ENCODE peak calls at places on chromosomes 13 and 19, in five cellular contexts. B, A, N, J and Q are unnamed samples.

GRCh38 chr13:35994131-35994966 is 136.8 kb downstream of the DCLK1 start:
- DNase-seq in J (no peak), N (no peak), B (no peak), A (no peak), Q (no peak)

GRCh38 chr19:55353356-55353802 is 1.1 kb downstream of the COX6B2 start:
- DNase-seq in J (no peak), B (no peak), A (no peak), N (no peak), Q (no peak)

GRCh38 chr19:8127311-8127710 is 22.1 kb downstream of the FBN3 start:
- DNase-seq in J (no peak), N (no peak), A (no peak), B (no peak), Q (no peak)

GRCh38 chr13:35485451-35485850 is 9.0 kb upstream of the MAB21L1 start:
- DNase-seq in A (no peak), B (no peak), N (no peak), J (no peak), Q (no peak)

GRCh38 chr13:92463134-92463533 is 763.5 kb upstream of the GPC6 start:
- DNase-seq in B (no peak), A (no peak), J (no peak), N (no peak), Q (no peak)

GRCh38 chr19:27774337-27774736 is 1438.6 kb downstream of the UQCRFS1 start:
- DNase-seq in J (peak; percentile 37), N (no peak), A (no peak), B (peak; percentile 42), Q (no peak)

GRCh38 chr19:1685046-1685445 is 32.6 kb upstream of the TCF3 start:
- DNase-seq in N (no peak), J (no peak), B (no peak), A (no peak), Q (no peak)

GRCh38 chr13:24605923-24606372 is 74.3 kb upstream of the ATP12A start:
- DNase-seq in A (no peak), J (no peak), B (no peak), N (no peak), Q (no peak)

GRCh38 chr13:74115138-74115537 is 19.1 kb downstream of the KLF12 start:
- DNase-seq in J (no peak), A (no peak), B (no peak), N (no peak), Q (no peak)

GRCh38 chr13:42544246-42544915 is 29.6 kb upstream of the TNFSF11 start:
- DNase-seq in A (no peak), N (no peak), J (no peak), B (no peak), Q (no peak)

GRCh38 chr19:11881151-11881800 is 6.3 kb upstream of the ZNF69 start:
- DNase-seq in A (peak; percentile 57), J (peak; percentile 78), B (peak; percentile 58), N (peak; percentile 76), Q (peak; percentile 84)

GRCh38 chr13:101757446-101758039 is 305.1 kb downstream of the ITGBL1 start:
- DNase-seq in A (no peak), J (peak; percentile 40), N (no peak), B (no peak), Q (no peak)

GRCh38 chr19:13781547-13781946 is 7.3 kb downstream of the C19orf53 start:
- DNase-seq in A (no peak), B (peak; percentile 76), N (peak; percentile 62), J (no peak), Q (no peak)

GRCh38 chr19:48469056-48469881 is at the start of gene CYTH2:
- DNase-seq in N (peak; percentile 100), J (peak; percentile 99), A (peak; percentile 98), B (peak; percentile 96), Q (peak; percentile 100)

GRCh38 chr13:113404723-113405471 is 41.0 kb upstream of the GRTP1 start:
- DNase-seq in B (no peak), A (no peak), N (no peak), J (no peak), Q (peak; percentile 27)

GRCh38 chr19:41546386-41546789 is 29.6 kb upstream of the CEACAM21 start:
- DNase-seq in A (no peak), N (no peak), J (peak; percentile 69), B (no peak), Q (peak; percentile 72)

GRCh38 chr19:19490247-19490968 is 24.9 kb downstream of the TSSK6 start:
- DNase-seq in N (peak; percentile 79), B (peak; percentile 71), A (peak; percentile 71), J (peak; percentile 85), Q (peak; percentile 81)

GRCh38 chr13:80888421-80888820 is 547.5 kb upstream of the SPRY2 start:
- DNase-seq in A (no peak), B (peak; percentile 16), N (no peak), J (no peak), Q (no peak)

GRCh38 chr19:12996542-12997094 is 1.3 kb downstream of the NFIX start:
- DNase-seq in B (peak; percentile 69), J (no peak), A (no peak), N (peak; percentile 62), Q (no peak)

GRCh38 chr13:113731192-113732175 is 27.5 kb upstream of the TMEM255B start:
- DNase-seq in A (no peak), B (no peak), J (no peak), N (no peak), Q (no peak)

GRCh38 chr19:45451181-45451849 is 16.5 kb upstream of the FOSB start:
- DNase-seq in A (no peak), N (peak; percentile 33), J (peak; percentile 77), B (no peak), Q (peak; percentile 68)

GRCh38 chr13:42495256-42495655 is 78.7 kb upstream of the TNFSF11 start:
- DNase-seq in A (no peak), N (no peak), B (no peak), J (no peak), Q (no peak)

GRCh38 chr13:49584771-49585182 is 581 bp downstream of the RCBTB1 start:
- DNase-seq in A (no peak), J (peak; percentile 22), B (no peak), N (no peak), Q (no peak)

GRCh38 chr19:48325265-48325910 is at the start of gene EMP3:
- DNase-seq in B (peak; percentile 73), N (peak; percentile 69), J (peak; percentile 87), A (no peak), Q (peak; percentile 69)

GRCh38 chr13:110726726-110727125 is 13.2 kb downstream of the ING1 start:
- DNase-seq in J (peak; percentile 44), B (no peak), A (no peak), N (no peak), Q (peak; percentile 71)

GRCh38 chr19:10452726-10453620 is 32.6 kb downstream of the PDE4A start:
- DNase-seq in N (no peak), A (no peak), J (no peak), B (no peak), Q (no peak)

GRCh38 chr19:38003427-38004099 is 96.6 kb downstream of the SIPA1L3 start:
- DNase-seq in J (peak; percentile 45), B (no peak), N (peak; percentile 77), A (no peak), Q (peak; percentile 50)

GRCh38 chr19:47863514-47863936 is 4.5 kb downstream of the TPRX2 start:
- DNase-seq in B (peak; percentile 93), J (peak; percentile 74), N (peak; percentile 83), A (peak; percentile 96), Q (peak; percentile 51)

GRCh38 chr13:60494296-60494695 is 97.3 kb downstream of the TDRD3 start:
- DNase-seq in N (no peak), J (no peak), B (no peak), A (no peak), Q (no peak)

GRCh38 chr13:31835932-31836331 is 96.6 kb downstream of the RXFP2 start:
- DNase-seq in N (no peak), A (no peak), J (no peak), B (no peak), Q (no peak)

GRCh38 chr19:4624733-4625362 is 14.5 kb upstream of the TNFAIP8L1 start:
- DNase-seq in A (no peak), B (peak; percentile 43), J (no peak), N (no peak), Q (no peak)

GRCh38 chr19:50500060-50500752 is 10.8 kb downstream of the JOSD2 start:
- DNase-seq in A (no peak), J (peak; percentile 43), N (no peak), B (peak; percentile 86), Q (no peak)

GRCh38 chr19:46604781-46605355 is 3.7 kb downstream of the CALM3 start:
- DNase-seq in J (peak; percentile 4), N (no peak), B (peak; percentile 14), A (no peak), Q (no peak)
- TF ChIP-seq CTCF in J (no peak), N (no peak), B (no peak), A (no peak), Q (no peak)

GRCh38 chr19:35327642-35328041 is 1.3 kb upstream of the CD22 start:
- DNase-seq in N (no peak), A (no peak), J (no peak), B (peak; percentile 54), Q (no peak)
- TF ChIP-seq CTCF in N (no peak), A (peak; percentile 27), J (no peak), B (peak; percentile 80), Q (no peak)

GRCh38 chr13:96229356-96229755 is 139.4 kb downstream of the HS6ST3 start:
- DNase-seq in B (peak; percentile 21), A (no peak), J (no peak), N (no peak), Q (no peak)
- TF ChIP-seq CTCF in B (peak; percentile 57), A (peak; percentile 45), J (peak; percentile 1), N (no peak), Q (peak; percentile 35)

DNA sequence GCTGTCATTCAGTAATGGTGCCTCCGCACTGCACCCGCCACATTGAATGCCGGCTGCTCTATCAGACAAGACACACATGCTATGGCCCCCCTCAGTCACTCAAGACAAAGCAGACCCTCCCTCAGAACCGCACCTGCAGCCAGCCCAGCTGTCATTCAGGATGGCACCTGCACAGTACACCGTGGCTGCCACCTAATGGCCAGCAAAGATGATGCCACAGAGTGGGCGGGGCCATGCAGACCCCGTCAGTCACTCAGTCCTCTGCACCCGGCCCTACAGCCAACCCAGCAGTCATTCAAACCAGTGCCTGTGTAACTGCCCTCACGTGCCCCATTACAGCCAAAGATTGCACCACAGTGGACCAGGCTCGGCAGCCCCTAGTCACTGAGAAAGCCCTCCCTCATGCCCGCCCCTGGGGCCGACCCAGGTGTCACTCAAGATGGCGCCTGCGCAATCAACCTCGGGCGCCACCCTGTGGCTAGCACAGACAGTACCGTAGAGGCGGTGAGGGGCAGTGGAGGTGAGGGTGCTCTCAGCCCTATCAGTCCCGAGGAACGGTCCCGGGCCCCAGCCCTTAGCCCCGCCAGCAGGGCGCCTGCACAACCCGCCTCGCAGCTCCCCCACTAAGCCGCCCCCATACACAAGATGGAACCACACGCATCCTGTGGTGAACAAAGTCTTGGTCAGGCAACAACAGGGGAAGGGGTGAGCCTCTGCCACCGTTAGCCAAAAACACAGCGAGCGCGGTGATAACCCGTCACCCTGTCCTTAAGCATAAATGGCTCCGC is 2.4 kb downstream of the PEG3 start:
- DNase-seq in N (no peak), J (peak; percentile 10), A (no peak), B (no peak), Q (peak; percentile 46)
- TF ChIP-seq CTCF in N (no peak), J (no peak), A (no peak), B (no peak), Q (no peak)